ENCODE peak calls at places on chromosomes 5 and 9, in seven cellular contexts. One of them, this sample, is unnamed.

GRCh38 chr9:98455957-98456621 is 200.6 kb upstream of the TBC1D2 start:
- DNase-seq in heart left ventricle: no peak
- DNase-seq in body of pancreas: no peak
- DNase-seq in trophoblast cell: no peak
- DNase-seq in left ventricle myocardium inferior: no peak
- DNase-seq in breast epithelium: peak
- DNase-seq in PC-3: no peak
- DNase-seq in this sample: peak

GRCh38 chr9:98218562-98219363 is 26.3 kb upstream of the CORO2A start:
- DNase-seq in PC-3: peak
- DNase-seq in trophoblast cell: no peak
- DNase-seq in body of pancreas: no peak
- DNase-seq in left ventricle myocardium inferior: no peak
- DNase-seq in breast epithelium: no peak
- DNase-seq in heart left ventricle: no peak
- DNase-seq in this sample: no peak

GRCh38 chr9:128615571-128615970 is 41.1 kb downstream of the DYNC2I2 start:
- DNase-seq in breast epithelium: no peak
- DNase-seq in heart left ventricle: no peak
- DNase-seq in PC-3: no peak
- DNase-seq in trophoblast cell: no peak
- DNase-seq in body of pancreas: no peak
- DNase-seq in left ventricle myocardium inferior: no peak
- DNase-seq in this sample: no peak

GRCh38 chr9:135370411-135371375 is 108.9 kb upstream of the PPP1R26 start:
- DNase-seq in trophoblast cell: no peak
- DNase-seq in PC-3: no peak
- DNase-seq in breast epithelium: no peak
- DNase-seq in heart left ventricle: no peak
- DNase-seq in left ventricle myocardium inferior: no peak
- DNase-seq in body of pancreas: no peak
- DNase-seq in this sample: no peak

GRCh38 chr5:37197340-37198050 is 51.7 kb downstream of the CPLANE1 start:
- DNase-seq in trophoblast cell: no peak
- DNase-seq in breast epithelium: no peak
- DNase-seq in left ventricle myocardium inferior: no peak
- DNase-seq in PC-3: no peak
- DNase-seq in body of pancreas: no peak
- DNase-seq in heart left ventricle: no peak
- DNase-seq in this sample: no peak

GRCh38 chr5:143200781-143201398 is 202.6 kb downstream of the NR3C1 start:
- DNase-seq in breast epithelium: no peak
- DNase-seq in body of pancreas: no peak
- DNase-seq in heart left ventricle: peak
- DNase-seq in trophoblast cell: no peak
- DNase-seq in left ventricle myocardium inferior: peak
- DNase-seq in PC-3: no peak
- DNase-seq in this sample: peak

GRCh38 chr5:172724203-172724602 is 46.8 kb downstream of the DUSP1 start:
- DNase-seq in heart left ventricle: no peak
- DNase-seq in body of pancreas: no peak
- DNase-seq in trophoblast cell: no peak
- DNase-seq in breast epithelium: peak
- DNase-seq in PC-3: no peak
- DNase-seq in left ventricle myocardium inferior: no peak
- DNase-seq in this sample: no peak

GRCh38 chr5:163649522-163649921 is 144.1 kb downstream of the MAT2B start:
- DNase-seq in breast epithelium: no peak
- DNase-seq in heart left ventricle: no peak
- DNase-seq in trophoblast cell: no peak
- DNase-seq in body of pancreas: peak
- DNase-seq in PC-3: no peak
- DNase-seq in left ventricle myocardium inferior: no peak
- DNase-seq in this sample: peak

GRCh38 chr5:103703617-103704016 is 141.0 kb upstream of the NUDT12 start:
- DNase-seq in left ventricle myocardium inferior: no peak
- DNase-seq in PC-3: peak
- DNase-seq in trophoblast cell: no peak
- DNase-seq in body of pancreas: no peak
- DNase-seq in heart left ventricle: no peak
- DNase-seq in breast epithelium: no peak
- DNase-seq in this sample: no peak

GRCh38 chr9:38067892-38068615 is 973 bp downstream of the SHB start:
- DNase-seq in trophoblast cell: no peak
- DNase-seq in heart left ventricle: no peak
- DNase-seq in breast epithelium: no peak
- DNase-seq in body of pancreas: no peak
- DNase-seq in PC-3: no peak
- DNase-seq in left ventricle myocardium inferior: no peak
- DNase-seq in this sample: no peak

GRCh38 chr5:32160228-32160627 is 13.9 kb downstream of the GOLPH3 start:
- DNase-seq in trophoblast cell: no peak
- DNase-seq in PC-3: no peak
- DNase-seq in body of pancreas: no peak
- DNase-seq in left ventricle myocardium inferior: no peak
- DNase-seq in breast epithelium: no peak
- DNase-seq in heart left ventricle: no peak
- DNase-seq in this sample: no peak

GRCh38 chr5:23820764-23821471 is 313.5 kb downstream of the PRDM9 start:
- DNase-seq in left ventricle myocardium inferior: no peak
- DNase-seq in breast epithelium: no peak
- DNase-seq in PC-3: peak
- DNase-seq in heart left ventricle: no peak
- DNase-seq in trophoblast cell: no peak
- DNase-seq in body of pancreas: no peak
- DNase-seq in this sample: peak

GRCh38 chr5:83306572-83307241 is 164.8 kb upstream of the VCAN start:
- DNase-seq in body of pancreas: peak
- DNase-seq in PC-3: peak
- DNase-seq in trophoblast cell: no peak
- DNase-seq in left ventricle myocardium inferior: peak
- DNase-seq in breast epithelium: no peak
- DNase-seq in heart left ventricle: peak
- DNase-seq in this sample: no peak

GRCh38 chr9:124342946-124343485 is 72.2 kb downstream of the PSMB7 start:
- DNase-seq in left ventricle myocardium inferior: peak
- DNase-seq in PC-3: peak
- DNase-seq in breast epithelium: peak
- DNase-seq in trophoblast cell: no peak
- DNase-seq in heart left ventricle: peak
- DNase-seq in body of pancreas: peak
- DNase-seq in this sample: peak

GRCh38 chr9:2291980-2292704 is 277.0 kb downstream of the SMARCA2 start:
- DNase-seq in trophoblast cell: peak
- DNase-seq in breast epithelium: peak
- DNase-seq in left ventricle myocardium inferior: no peak
- DNase-seq in heart left ventricle: no peak
- DNase-seq in body of pancreas: peak
- DNase-seq in PC-3: peak
- DNase-seq in this sample: peak

DNA sequence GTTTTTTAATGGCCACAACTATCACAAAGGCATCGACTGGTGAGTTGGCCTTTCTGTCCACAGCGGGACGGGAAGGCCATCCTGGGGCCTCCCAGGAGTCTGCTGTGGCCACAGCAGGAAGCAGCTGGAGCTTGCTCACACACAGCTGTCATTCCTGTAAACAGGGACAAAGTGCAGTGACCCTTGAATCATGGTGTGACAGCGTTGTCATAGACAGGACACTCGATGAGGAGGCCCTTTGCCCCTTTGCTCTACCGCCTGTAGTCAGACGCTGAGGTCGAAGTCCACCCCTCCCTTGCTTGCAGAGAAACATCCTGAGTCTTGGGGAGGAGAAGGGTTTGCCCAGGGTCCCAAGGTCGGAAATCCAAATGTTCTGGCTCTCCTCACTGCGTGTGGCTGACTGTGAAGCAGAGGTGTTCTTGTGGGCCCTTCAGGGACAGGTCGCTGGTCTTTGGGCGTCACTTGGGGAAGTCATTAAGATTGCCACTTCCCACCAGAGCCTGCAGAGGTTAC is 35.1 kb downstream of the NDST1 start:
- DNase-seq in left ventricle myocardium inferior: no peak
- DNase-seq in trophoblast cell: no peak
- DNase-seq in breast epithelium: no peak
- DNase-seq in PC-3: no peak
- DNase-seq in heart left ventricle: no peak
- DNase-seq in body of pancreas: no peak
- DNase-seq in this sample: no peak
- H3K27ac ChIP-seq in left ventricle myocardium inferior: peak
- H3K27ac ChIP-seq in trophoblast cell: no peak
- H3K27ac ChIP-seq in breast epithelium: peak
- H3K27ac ChIP-seq in PC-3: no peak
- H3K27ac ChIP-seq in heart left ventricle: peak
- H3K27ac ChIP-seq in body of pancreas: no peak
- H3K27ac ChIP-seq in this sample: peak

DNA sequence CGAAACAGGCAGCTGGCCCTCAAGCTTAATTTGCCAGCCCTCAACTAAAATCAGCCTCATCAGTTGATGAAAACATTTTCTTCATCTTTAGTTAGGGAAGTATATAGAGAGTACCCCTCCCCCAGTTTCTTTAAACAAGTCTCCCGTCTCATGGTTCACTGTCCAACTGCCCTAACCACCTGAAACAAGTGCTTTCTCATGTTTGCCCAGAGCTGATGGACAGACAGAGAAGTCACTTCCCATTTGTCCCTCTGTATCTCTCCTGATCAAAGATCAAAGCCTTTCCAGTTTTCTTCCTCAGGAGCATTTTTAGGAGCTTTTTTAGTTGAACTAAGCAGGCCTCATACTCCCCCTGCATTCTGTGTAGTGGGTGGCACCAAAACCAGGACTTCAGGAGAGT is 21.7 kb downstream of the FUBP3 start:
- DNase-seq in trophoblast cell: no peak
- DNase-seq in body of pancreas: no peak
- DNase-seq in breast epithelium: no peak
- DNase-seq in heart left ventricle: no peak
- DNase-seq in PC-3: no peak
- DNase-seq in left ventricle myocardium inferior: no peak
- DNase-seq in this sample: no peak
- H3K27ac ChIP-seq in trophoblast cell: no peak
- H3K27ac ChIP-seq in body of pancreas: no peak
- H3K27ac ChIP-seq in breast epithelium: no peak
- H3K27ac ChIP-seq in heart left ventricle: no peak
- H3K27ac ChIP-seq in PC-3: no peak
- H3K27ac ChIP-seq in left ventricle myocardium inferior: no peak
- H3K27ac ChIP-seq in this sample: no peak

GRCh38 chr5:139951983-139952382 is 91.1 kb downstream of the NRG2 start:
- DNase-seq in body of pancreas: no peak
- DNase-seq in left ventricle myocardium inferior: no peak
- DNase-seq in heart left ventricle: no peak
- DNase-seq in trophoblast cell: no peak
- DNase-seq in PC-3: no peak
- DNase-seq in breast epithelium: no peak
- DNase-seq in this sample: no peak

GRCh38 chr5:139952464-139953070 is 90.5 kb downstream of the NRG2 start:
- DNase-seq in left ventricle myocardium inferior: no peak
- DNase-seq in PC-3: no peak
- DNase-seq in trophoblast cell: no peak
- DNase-seq in body of pancreas: no peak
- DNase-seq in heart left ventricle: no peak
- DNase-seq in breast epithelium: no peak
- DNase-seq in this sample: no peak

GRCh38 chr5:139949710-139950109 is 93.4 kb downstream of the NRG2 start:
- DNase-seq in breast epithelium: peak
- DNase-seq in left ventricle myocardium inferior: peak
- DNase-seq in body of pancreas: no peak
- DNase-seq in trophoblast cell: no peak
- DNase-seq in heart left ventricle: peak
- DNase-seq in PC-3: no peak
- DNase-seq in this sample: no peak

GRCh38 chr5:139951296-139951924 is 91.7 kb downstream of the NRG2 start:
- DNase-seq in left ventricle myocardium inferior: no peak
- DNase-seq in breast epithelium: no peak
- DNase-seq in body of pancreas: no peak
- DNase-seq in PC-3: no peak
- DNase-seq in trophoblast cell: no peak
- DNase-seq in heart left ventricle: no peak
- DNase-seq in this sample: no peak

DNA sequence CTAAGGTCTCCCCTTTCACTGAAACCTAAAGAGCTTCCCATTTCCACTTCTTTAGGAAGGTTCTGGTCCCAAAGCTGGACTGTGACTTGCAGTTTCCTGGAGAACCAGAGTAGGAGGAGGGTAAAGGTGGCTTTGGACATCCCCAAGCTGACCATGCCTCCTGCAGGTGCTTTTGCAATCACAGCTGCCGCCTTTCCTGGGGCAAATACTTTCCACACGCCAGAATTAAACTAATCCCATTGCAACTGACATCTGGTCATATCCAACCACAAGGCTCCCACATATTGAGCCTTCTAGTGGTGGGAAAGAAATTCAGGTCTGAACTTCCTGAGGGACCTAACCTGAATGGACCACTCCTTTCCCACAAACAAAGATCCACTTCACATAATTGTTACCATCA is 92.7 kb downstream of the NRG2 start:
- DNase-seq in breast epithelium: no peak
- DNase-seq in trophoblast cell: no peak
- DNase-seq in left ventricle myocardium inferior: no peak
- DNase-seq in body of pancreas: no peak
- DNase-seq in PC-3: no peak
- DNase-seq in heart left ventricle: no peak
- DNase-seq in this sample: no peak
- H3K27ac ChIP-seq in breast epithelium: peak
- H3K27ac ChIP-seq in trophoblast cell: no peak
- H3K27ac ChIP-seq in left ventricle myocardium inferior: no peak
- H3K27ac ChIP-seq in body of pancreas: no peak
- H3K27ac ChIP-seq in PC-3: no peak
- H3K27ac ChIP-seq in heart left ventricle: no peak
- H3K27ac ChIP-seq in this sample: no peak

DNA sequence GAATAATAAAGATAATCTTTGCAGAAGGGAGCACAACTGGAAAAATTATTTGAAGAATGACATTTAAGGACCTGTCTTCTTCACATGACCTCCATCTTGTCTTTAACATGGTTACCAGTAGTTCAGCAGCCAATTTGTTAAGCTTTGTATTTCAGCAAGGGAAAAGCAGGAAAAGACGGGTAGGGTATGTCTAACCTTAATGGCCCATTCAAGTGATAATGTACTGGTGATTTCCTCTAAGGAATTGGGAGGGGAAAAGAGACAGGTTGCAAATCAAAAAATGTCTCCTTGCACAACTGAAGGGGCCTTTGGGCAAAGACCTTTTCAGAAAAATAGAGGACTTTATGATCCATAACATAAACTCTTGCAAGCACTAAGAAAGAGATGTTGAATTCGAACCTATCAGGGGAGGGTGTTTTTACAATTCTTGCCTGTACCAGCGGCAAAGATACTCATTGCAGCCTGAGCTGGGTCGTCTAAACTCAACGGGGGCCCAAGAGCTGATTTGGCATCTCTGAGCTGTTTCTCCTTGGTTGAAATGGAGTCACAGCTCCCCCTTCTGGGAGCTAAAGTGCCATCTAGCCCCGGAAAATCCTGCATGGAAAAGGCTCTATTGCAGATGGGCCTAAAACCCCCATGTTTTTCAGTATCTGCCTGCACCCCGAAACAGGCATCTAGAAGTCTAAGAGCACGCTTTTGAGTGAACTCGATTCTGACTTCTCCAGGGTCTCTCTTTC is 3.8 kb downstream of the BRINP1 start:
- DNase-seq in PC-3: peak
- DNase-seq in body of pancreas: no peak
- DNase-seq in trophoblast cell: no peak
- DNase-seq in heart left ventricle: no peak
- DNase-seq in left ventricle myocardium inferior: no peak
- DNase-seq in breast epithelium: no peak
- DNase-seq in this sample: no peak
- H3K27ac ChIP-seq in PC-3: no peak
- H3K27ac ChIP-seq in body of pancreas: no peak
- H3K27ac ChIP-seq in trophoblast cell: no peak
- H3K27ac ChIP-seq in heart left ventricle: no peak
- H3K27ac ChIP-seq in left ventricle myocardium inferior: no peak
- H3K27ac ChIP-seq in breast epithelium: no peak
- H3K27ac ChIP-seq in this sample: no peak

This sample was measured in epithelial cell of prostate.